ENCODE peak calls at places on chromosomes 2 and 18, in five cellular contexts. G, A, C, R and X are unnamed samples.

GRCh38 chr2:16798472-16798871 is 132.8 kb upstream of the CYRIA start:
- DNase-seq in G (no peak), A (no peak), C (no peak), R (no peak), X (no peak)

GRCh38 chr2:108316194-108316880 is 27.6 kb downstream of the SULT1C2 start:
- DNase-seq in G (no peak), A (no peak), C (no peak), R (peak), X (no peak)

GRCh38 chr2:226758886-226759660 is 40.5 kb downstream of the IRS1 start:
- DNase-seq in G (no peak), A (no peak), C (no peak), R (no peak), X (no peak)

GRCh38 chr2:72210470-72210869 is 62.8 kb upstream of the CYP26B1 start:
- DNase-seq in G (no peak), A (no peak), C (no peak), R (peak), X (no peak)

GRCh38 chr2:20637147-20637546 is 13.8 kb downstream of the HS1BP3 start:
- DNase-seq in G (no peak), A (no peak), C (peak), R (no peak), X (peak)

GRCh38 chr2:238464389-238464788 is 37.7 kb downstream of the ASB1 start:
- DNase-seq in G (no peak), A (no peak), C (no peak), R (no peak), X (no peak)

GRCh38 chr2:220847587-220847986 is 724.5 kb downstream of the EPHA4 start:
- DNase-seq in G (no peak), A (no peak), C (no peak), R (no peak), X (no peak)

GRCh38 chr2:71865391-71865965 is 282.2 kb downstream of the CYP26B1 start:
- DNase-seq in G (no peak), A (no peak), C (no peak), R (no peak), X (no peak)

GRCh38 chr2:224837558-224837957 is 121.4 kb upstream of the CCDC195 start:
- DNase-seq in G (no peak), A (no peak), C (no peak), R (no peak), X (no peak)

GRCh38 chr2:130854301-130854700 is 17.6 kb downstream of the ARHGEF4 start:
- DNase-seq in G (no peak), A (no peak), C (peak), R (no peak), X (peak)

GRCh38 chr18:13392029-13392750 is 173.6 kb downstream of the LDLRAD4 start:
- DNase-seq in G (no peak), A (no peak), C (no peak), R (no peak), X (no peak)

GRCh38 chr18:11997466-11997865 is 16.2 kb downstream of the IMPA2 start:
- DNase-seq in G (no peak), A (no peak), C (peak), R (no peak), X (peak)

GRCh38 chr2:25534455-25534854 is 138.9 kb downstream of the DTNB start:
- DNase-seq in G (no peak), A (no peak), C (peak), R (no peak), X (no peak)